ENCODE peak calls at places on chromosomes 11 and 22, in seven cellular contexts. O is NCI-H2107; U is mesothelial cell of epicardium; A is CD8-positive, alpha-beta T cell; M is BE2C; R is T-helper 17 cell; I is fibroblast of the aortic adventitia. B is an unnamed sample.

GRCh38 chr22:37676691-37677627 is 1.5 kb downstream of the LGALS1 start:
- DNase-seq in O (no peak), U (peak; percentile 79), A (peak; percentile 85), M (peak; percentile 94), R (peak; percentile 85), I (peak; percentile 96), B (peak; percentile 91)

GRCh38 chr11:21615871-21616270 is 577.0 kb upstream of the ANO5 start:
- DNase-seq in O (no peak), U (no peak), A (no peak), M (no peak), R (no peak), I (no peak), B (no peak)

GRCh38 chr22:31126128-31126868 is 3.5 kb downstream of the INPP5J start:
- DNase-seq in O (no peak), U (no peak), A (no peak), M (no peak), R (no peak), I (no peak), B (no peak)

GRCh38 chr11:94583213-94583884 is 16.2 kb downstream of the PIWIL4 start:
- DNase-seq in O (no peak), U (no peak), A (no peak), M (no peak), R (no peak), I (no peak), B (no peak)

GRCh38 chr11:6127881-6128280 is 20.4 kb downstream of the OR56B4 start:
- DNase-seq in O (no peak), U (no peak), A (no peak), M (no peak), R (no peak), I (peak; percentile 55), B (no peak)

GRCh38 chr11:86916330-86916729 is 38.9 kb downstream of the FZD4 start:
- DNase-seq in O (no peak), U (no peak), A (no peak), M (no peak), R (no peak), I (peak; percentile 90), B (no peak)

GRCh38 chr11:121555172-121555571 is 102.4 kb upstream of the SORL1-AS1 start:
- DNase-seq in O (no peak), U (no peak), A (no peak), M (no peak), R (no peak), I (no peak), B (no peak)

GRCh38 chr11:19511413-19512183 is 201.0 kb upstream of the NAV2 start:
- DNase-seq in O (peak; percentile 32), U (no peak), A (no peak), M (peak; percentile 11), R (no peak), I (peak; percentile 92), B (no peak)

GRCh38 chr11:35303596-35304392 is 115.6 kb downstream of the SLC1A2 start:
- DNase-seq in O (no peak), U (no peak), A (no peak), M (no peak), R (no peak), I (peak; percentile 95), B (no peak)

GRCh38 chr11:2585566-2586090 is 114.2 kb downstream of the KCNQ1OT1 start:
- DNase-seq in O (no peak), U (no peak), A (no peak), M (no peak), R (no peak), I (no peak), B (no peak)

GRCh38 chr11:64406221-64406946 is 47.4 kb downstream of the RPS6KA4 start:
- DNase-seq in O (no peak), U (peak; percentile 46), A (no peak), M (peak; percentile 30), R (no peak), I (peak; percentile 38), B (no peak)

GRCh38 chr11:28144808-28145207 is 36.6 kb downstream of the METTL15 start:
- DNase-seq in O (no peak), U (no peak), A (no peak), M (no peak), R (no peak), I (peak; percentile 5), B (no peak)

GRCh38 chr22:43851979-43852307 is 10.4 kb downstream of the SULT4A1 start:
- DNase-seq in O (no peak), U (no peak), A (no peak), M (no peak), R (no peak), I (no peak), B (no peak)

GRCh38 chr11:128520886-128521696 is 66.3 kb downstream of the ETS1 start:
- DNase-seq in O (no peak), U (no peak), A (no peak), M (no peak), R (no peak), I (peak; percentile 27), B (no peak)

GRCh38 chr22:31829505-31829904 is 75.7 kb downstream of the DEPDC5 start:
- DNase-seq in O (no peak), U (no peak), A (no peak), M (peak; percentile 78), R (no peak), I (peak; percentile 90), B (no peak)

GRCh38 chr22:31969789-31970489 is 25.6 kb downstream of the YWHAH start:
- DNase-seq in O (peak; percentile 16), U (peak; percentile 73), A (peak; percentile 25), M (peak; percentile 62), R (peak; percentile 44), I (peak; percentile 71), B (peak; percentile 36)

GRCh38 chr11:15006139-15006759 is 34.1 kb upstream of the CALCA start:
- DNase-seq in O (peak; percentile 14), U (no peak), A (no peak), M (no peak), R (no peak), I (peak; percentile 67), B (no peak)

GRCh38 chr11:84526250-84526649 is 1100.9 kb downstream of the DLG2 start:
- DNase-seq in O (no peak), U (no peak), A (no peak), M (no peak), R (no peak), I (no peak), B (no peak)

GRCh38 chr22:23393721-23394320 is 186.3 kb downstream of the IGLL1 start:
- DNase-seq in O (no peak), U (no peak), A (no peak), M (no peak), R (no peak), I (no peak), B (no peak)

GRCh38 chr11:82960779-82961143 is 59.2 kb downstream of the DDIAS start:
- DNase-seq in O (no peak), U (no peak), A (no peak), M (no peak), R (no peak), I (no peak), B (no peak)

GRCh38 chr11:60498853-60499252 is 6.3 kb downstream of the MS4A12 start:
- DNase-seq in O (no peak), U (no peak), A (no peak), M (no peak), R (no peak), I (no peak), B (no peak)

GRCh38 chr11:122897606-122898210 is 15.1 kb downstream of the JHY start:
- DNase-seq in O (no peak), U (no peak), A (no peak), M (no peak), R (no peak), I (peak; percentile 39), B (no peak)

GRCh38 chr22:29693151-29693550 is 26.7 kb upstream of the CABP7 start:
- DNase-seq in O (no peak), U (no peak), A (no peak), M (no peak), R (no peak), I (peak; percentile 29), B (no peak)

GRCh38 chr11:32615422-32615821 is 31.8 kb downstream of the EIF3M start:
- DNase-seq in O (no peak), U (no peak), A (no peak), M (no peak), R (no peak), I (peak; percentile 45), B (no peak)

GRCh38 chr11:106959800-106960199 is 58.5 kb downstream of the GUCY1A2 start:
- DNase-seq in O (no peak), U (no peak), A (no peak), M (no peak), R (no peak), I (peak; percentile 6), B (no peak)

GRCh38 chr22:23011105-23011674 is 59.1 kb upstream of the GNAZ start:
- DNase-seq in O (no peak), U (no peak), A (no peak), M (no peak), R (no peak), I (no peak), B (no peak)

GRCh38 chr22:27223317-27224177 is 566.2 kb downstream of the MIAT start:
- DNase-seq in O (no peak), U (no peak), A (no peak), M (no peak), R (no peak), I (peak; percentile 99), B (no peak)

GRCh38 chr11:77047007-77047927 is 13.1 kb downstream of the B3GNT6 start:
- DNase-seq in O (peak; percentile 66), U (peak; percentile 67), A (peak; percentile 55), M (peak; percentile 83), R (peak; percentile 39), I (peak; percentile 97), B (peak; percentile 57)

GRCh38 chr11:22703040-22703439 is 36.6 kb downstream of the GAS2 start:
- DNase-seq in O (peak; percentile 63), U (no peak), A (no peak), M (peak; percentile 4), R (no peak), I (peak; percentile 41), B (no peak)

GRCh38 chr11:65606876-65607613 is 7.0 kb downstream of the MAP3K11 start:
- DNase-seq in O (no peak), U (peak; percentile 89), A (no peak), M (peak; percentile 94), R (no peak), I (peak; percentile 95), B (no peak)

GRCh38 chr22:44815099-44816070 is 63.0 kb downstream of the ARHGAP8 start:
- DNase-seq in O (no peak), U (no peak), A (no peak), M (no peak), R (no peak), I (no peak), B (no peak)

GRCh38 chr22:24482586-24482985 is 12.5 kb upstream of the UPB1 start:
- DNase-seq in O (no peak), U (no peak), A (no peak), M (no peak), R (no peak), I (peak; percentile 91), B (no peak)

GRCh38 chr11:10864688-10865087 is 6.8 kb upstream of the ZBED5 start:
- DNase-seq in O (no peak), U (no peak), A (no peak), M (no peak), R (no peak), I (peak; percentile 53), B (no peak)

GRCh38 chr11:47863189-47863892 is 15.2 kb upstream of the NUP160 start:
- DNase-seq in O (no peak), U (no peak), A (no peak), M (no peak), R (no peak), I (peak; percentile 93), B (no peak)

GRCh38 chr11:57566035-57566504 is 1.4 kb downstream of the UBE2L6 start:
- DNase-seq in O (peak; percentile 17), U (no peak), A (no peak), M (no peak), R (no peak), I (peak; percentile 65), B (no peak)

GRCh38 chr11:79371152-79371551 is 69.7 kb downstream of the TENM4 start:
- DNase-seq in O (no peak), U (no peak), A (no peak), M (no peak), R (no peak), I (no peak), B (no peak)

GRCh38 chr11:34585870-34586654 is 34.8 kb upstream of the EHF start:
- DNase-seq in O (no peak), U (no peak), A (no peak), M (no peak), R (no peak), I (peak; percentile 81), B (no peak)